ENCODE peak calls at places on chromosomes 12 and 14, in seven cellular contexts. K is fibroblast of mammary gland, Y is MM.1S, V is cardiac muscle cell, M is choroid plexus epithelial cell, L is AG09319, C is A549. E is an unnamed sample.

GRCh38 chr12:30863839-30864238 is 62.7 kb upstream of the TSPAN11 start:
- DNase-seq in K (no peak), Y (no peak), V (no peak), M (peak), L (no peak), C (no peak), E (no peak)

GRCh38 chr14:82366803-82367202 is 833.1 kb upstream of the SEL1L start:
- DNase-seq in K (no peak), Y (peak), V (no peak), M (no peak), L (no peak), C (no peak), E (no peak)

GRCh38 chr14:60276347-60276746 is 27.3 kb downstream of the PPM1A start:
- DNase-seq in K (no peak), Y (no peak), V (peak), M (no peak), L (no peak), C (no peak), E (no peak)

GRCh38 chr12:3222935-3223334 is 145.8 kb downstream of the TSPAN9 start:
- DNase-seq in K (no peak), Y (no peak), V (no peak), M (no peak), L (no peak), C (no peak), E (no peak)

GRCh38 chr12:111405856-111406473 is at the start of gene SH2B3:
- DNase-seq in K (peak), Y (no peak), V (no peak), M (no peak), L (no peak), C (no peak), E (no peak)

GRCh38 chr14:36767603-36768281 is 106.1 kb downstream of the PAX9 start:
- DNase-seq in K (no peak), Y (no peak), V (no peak), M (no peak), L (no peak), C (no peak), E (no peak)

GRCh38 chr14:31858868-31859267 is 218.2 kb upstream of the ARHGAP5 start:
- DNase-seq in K (peak), Y (no peak), V (peak), M (peak), L (no peak), C (peak), E (no peak)

GRCh38 chr12:65533177-65533883 is 254.8 kb downstream of the MSRB3 start:
- DNase-seq in K (peak), Y (no peak), V (peak), M (peak), L (no peak), C (no peak), E (no peak)

GRCh38 chr12:123389560-123390351 is 5.8 kb downstream of the KMT5A start:
- DNase-seq in K (no peak), Y (no peak), V (no peak), M (peak), L (no peak), C (no peak), E (peak)

GRCh38 chr12:106239241-106239950 is 8.4 kb downstream of the CKAP4 start:
- DNase-seq in K (no peak), Y (no peak), V (no peak), M (no peak), L (no peak), C (no peak), E (no peak)

GRCh38 chr12:10590976-10591375 is 22.4 kb downstream of the MAGOHB start:
- DNase-seq in K (peak), Y (no peak), V (no peak), M (peak), L (no peak), C (no peak), E (no peak)

GRCh38 chr14:100307215-100308111 is 1.2 kb upstream of the SLC25A29 start:
- DNase-seq in K (no peak), Y (no peak), V (no peak), M (no peak), L (no peak), C (no peak), E (no peak)

GRCh38 chr12:89528434-89528833 is 2.6 kb upstream of the POC1B start:
- DNase-seq in K (no peak), Y (no peak), V (no peak), M (no peak), L (no peak), C (no peak), E (no peak)

GRCh38 chr12:78118036-78118435 is 287.3 kb downstream of the NAV3 start:
- DNase-seq in K (no peak), Y (no peak), V (no peak), M (peak), L (no peak), C (peak), E (no peak)

GRCh38 chr14:61080591-61081010 is 99.6 kb downstream of the SLC38A6 start:
- DNase-seq in K (peak), Y (no peak), V (no peak), M (peak), L (peak), C (no peak), E (no peak)

GRCh38 chr14:100773331-100774163 is 46.9 kb downstream of the DLK1 start:
- DNase-seq in K (no peak), Y (no peak), V (no peak), M (no peak), L (no peak), C (no peak), E (peak)

GRCh38 chr12:122827258-122827657 is 8.0 kb upstream of the HIP1R start:
- DNase-seq in K (no peak), Y (no peak), V (no peak), M (no peak), L (no peak), C (no peak), E (no peak)

GRCh38 chr14:90553921-90554336 is 157.1 kb downstream of the CALM1 start:
- DNase-seq in K (no peak), Y (no peak), V (no peak), M (no peak), L (no peak), C (no peak), E (no peak)

GRCh38 chr14:53192023-53192422 is 38.9 kb upstream of the DDHD1 start:
- DNase-seq in K (peak), Y (no peak), V (peak), M (no peak), L (no peak), C (no peak), E (no peak)

GRCh38 chr14:22986508-22987054 is 4.2 kb upstream of the AJUBA start:
- DNase-seq in K (peak), Y (peak), V (peak), M (peak), L (no peak), C (peak), E (peak)

GRCh38 chr12:117134059-117134458 is 34.8 kb upstream of the TESC start:
- DNase-seq in K (no peak), Y (peak), V (no peak), M (no peak), L (no peak), C (no peak), E (no peak)

GRCh38 chr14:81303258-81303935 is 82.6 kb upstream of the GTF2A1 start:
- DNase-seq in K (no peak), Y (peak), V (no peak), M (no peak), L (no peak), C (peak), E (no peak)

GRCh38 chr12:67269632-67270578 is 747 bp downstream of the CAND1 start:
- DNase-seq in K (no peak), Y (peak), V (peak), M (peak), L (no peak), C (peak), E (peak)

GRCh38 chr12:24555730-24556129 is 393.2 kb downstream of the BCAT1 start:
- DNase-seq in K (no peak), Y (no peak), V (no peak), M (no peak), L (no peak), C (no peak), E (no peak)

GRCh38 chr14:91919814-91920213 is 27.7 kb downstream of the FBLN5 start:
- DNase-seq in K (peak), Y (no peak), V (peak), M (peak), L (peak), C (no peak), E (no peak)

GRCh38 chr14:31955941-31956579 is 121.0 kb upstream of the ARHGAP5 start:
- DNase-seq in K (no peak), Y (no peak), V (no peak), M (no peak), L (no peak), C (peak), E (no peak)

GRCh38 chr14:69612759-69613145 is 1.4 kb downstream of the SUSD6 start:
- DNase-seq in K (peak), Y (no peak), V (no peak), M (no peak), L (no peak), C (no peak), E (no peak)
- TF ChIP-seq CTCF in K (peak), Y (peak), V (peak), M (peak), L (peak), C (peak), E (no peak)

GRCh38 chr12:70788774-70789173 is 131.8 kb downstream of the PTPRR start:
- DNase-seq in K (no peak), Y (no peak), V (no peak), M (no peak), L (no peak), C (no peak), E (no peak)
- TF ChIP-seq CTCF in K (no peak), Y (no peak), V (no peak), M (no peak), L (no peak), C (no peak), E (no peak)

GRCh38 chr12:56042430-56043203 is 899 bp downstream of the RPS26 start:
- DNase-seq in K (no peak), Y (no peak), V (no peak), M (peak), L (no peak), C (no peak), E (no peak)

GRCh38 chr12:56040151-56040550 is 1.6 kb upstream of the RPS26 start:
- DNase-seq in K (no peak), Y (no peak), V (no peak), M (no peak), L (no peak), C (no peak), E (no peak)

GRCh38 chr12:56038022-56038665 is 3.6 kb upstream of the RPS26 start:
- DNase-seq in K (no peak), Y (no peak), V (no peak), M (no peak), L (no peak), C (no peak), E (no peak)

GRCh38 chr12:56040963-56041578 is 647 bp upstream of the RPS26 start:
- DNase-seq in K (no peak), Y (no peak), V (no peak), M (no peak), L (no peak), C (no peak), E (no peak)

GRCh38 chr12:56041579-56042429 is at the start of gene RPS26:
- DNase-seq in K (peak), Y (peak), V (peak), M (peak), L (peak), C (peak), E (peak)
- TF ChIP-seq CTCF in K (peak), Y (peak), V (peak), M (peak), L (peak), C (peak), E (no peak)

GRCh38 chr12:104855599-104855998 is 102.5 kb downstream of the SLC41A2 start:
- DNase-seq in K (no peak), Y (no peak), V (no peak), M (no peak), L (no peak), C (no peak), E (no peak)

GRCh38 chr12:104863549-104863948 is 94.5 kb downstream of the SLC41A2 start:
- DNase-seq in K (peak), Y (no peak), V (peak), M (no peak), L (peak), C (no peak), E (no peak)

GRCh38 chr12:104858611-104859010 is 99.5 kb downstream of the SLC41A2 start:
- DNase-seq in K (no peak), Y (no peak), V (no peak), M (no peak), L (no peak), C (no peak), E (no peak)

GRCh38 chr12:104856548-104856947 is 101.5 kb downstream of the SLC41A2 start:
- DNase-seq in K (no peak), Y (no peak), V (no peak), M (no peak), L (no peak), C (no peak), E (no peak)

GRCh38 chr12:104859144-104859543 is 98.9 kb downstream of the SLC41A2 start:
- DNase-seq in K (peak), Y (no peak), V (no peak), M (no peak), L (no peak), C (no peak), E (no peak)
- TF ChIP-seq CTCF in K (no peak), Y (no peak), V (no peak), M (no peak), L (no peak), C (no peak), E (no peak)

DNA sequence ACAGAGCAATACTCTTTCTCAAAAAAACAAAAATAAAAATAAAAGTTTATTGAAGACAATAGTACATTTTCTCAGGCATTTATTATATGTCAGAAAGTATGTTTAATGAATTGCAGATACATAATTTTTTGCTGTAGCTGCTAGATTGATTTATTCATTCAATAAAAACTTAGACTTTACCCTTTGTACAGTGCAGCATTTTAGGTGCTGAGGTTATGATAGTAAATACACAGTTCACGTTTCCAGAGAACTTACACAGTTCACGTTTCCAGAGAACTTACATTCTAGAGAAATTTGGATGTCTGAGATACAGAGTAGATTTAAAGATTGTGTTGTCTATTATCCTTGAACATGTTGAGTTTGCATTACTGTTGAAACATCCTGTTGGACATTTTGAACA is 25.3 kb downstream of the TMTC3 start:
- DNase-seq in K (no peak), Y (no peak), V (no peak), M (no peak), L (no peak), C (no peak), E (no peak)
- TF ChIP-seq CTCF in K (no peak), Y (no peak), V (no peak), M (no peak), L (no peak), C (no peak), E (no peak)

GRCh38 chr14:104442107-104442551 is 137.4 kb upstream of the C14orf180 start:
- DNase-seq in K (no peak), Y (no peak), V (no peak), M (no peak), L (no peak), C (no peak), E (no peak)
- TF ChIP-seq CTCF in K (no peak), Y (no peak), V (no peak), M (no peak), L (no peak), C (no peak), E (no peak)

DNA sequence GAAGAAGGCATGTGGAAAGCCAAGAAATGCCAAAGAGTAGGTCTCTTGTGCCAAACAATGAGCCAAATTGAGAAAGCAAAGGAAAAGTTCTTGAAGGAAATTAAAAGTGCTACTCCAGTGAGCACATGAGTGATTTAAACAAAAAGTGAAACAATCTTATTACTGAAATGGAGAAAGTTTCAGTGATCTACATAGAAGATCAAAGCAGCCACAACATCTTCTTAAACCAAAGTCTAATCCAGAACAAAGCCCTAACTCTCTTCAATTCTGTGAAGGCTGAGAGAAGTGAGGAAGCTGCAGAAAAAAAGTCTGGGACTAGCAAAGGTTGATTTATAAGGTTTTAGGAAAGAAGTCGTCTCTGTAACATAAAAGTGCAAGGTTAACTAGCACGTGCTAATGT is 259.6 kb downstream of the FLRT2 start:
- DNase-seq in K (no peak), Y (no peak), V (no peak), M (no peak), L (no peak), C (no peak), E (no peak)
- TF ChIP-seq CTCF in K (no peak), Y (no peak), V (no peak), M (no peak), L (no peak), C (no peak), E (no peak)

DNA sequence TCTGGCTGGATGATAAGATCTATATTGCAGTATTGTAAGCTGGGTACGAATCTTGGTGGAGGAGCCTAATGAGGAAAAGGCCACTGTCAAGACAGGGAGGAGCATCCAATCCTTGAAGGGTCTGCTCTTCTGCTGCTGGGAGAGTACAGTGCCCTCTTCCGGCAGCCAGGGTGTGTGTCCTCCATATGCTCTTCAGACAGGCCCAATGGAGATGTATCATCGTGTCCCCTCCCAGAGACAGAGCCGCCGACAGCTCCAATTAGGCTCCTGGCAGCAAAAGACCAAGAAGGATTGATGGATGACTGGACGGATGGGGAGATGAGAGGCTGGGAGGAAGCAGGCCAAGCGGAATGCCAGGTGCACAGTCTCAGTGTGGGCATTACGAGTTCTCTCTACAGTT is 51.6 kb upstream of the PIWIL1 start:
- DNase-seq in K (no peak), Y (no peak), V (no peak), M (no peak), L (no peak), C (no peak), E (no peak)
- TF ChIP-seq CTCF in K (no peak), Y (no peak), V (no peak), M (no peak), L (no peak), C (no peak), E (no peak)

GRCh38 chr12:39378346-39378745 is 64.6 kb downstream of the KIF21A start:
- DNase-seq in K (no peak), Y (no peak), V (peak), M (no peak), L (no peak), C (no peak), E (no peak)

GRCh38 chr12:39372204-39372925 is 70.6 kb downstream of the KIF21A start:
- DNase-seq in K (no peak), Y (no peak), V (no peak), M (no peak), L (no peak), C (no peak), E (no peak)

GRCh38 chr12:39372929-39373328 is 70.0 kb downstream of the KIF21A start:
- DNase-seq in K (no peak), Y (peak), V (peak), M (no peak), L (no peak), C (no peak), E (peak)

GRCh38 chr12:39380090-39380489 is 62.8 kb downstream of the KIF21A start:
- DNase-seq in K (no peak), Y (no peak), V (no peak), M (no peak), L (no peak), C (no peak), E (no peak)

GRCh38 chr12:39375206-39375808 is 67.6 kb downstream of the KIF21A start:
- DNase-seq in K (no peak), Y (no peak), V (no peak), M (no peak), L (no peak), C (no peak), E (no peak)
- TF ChIP-seq CTCF in K (no peak), Y (no peak), V (no peak), M (no peak), L (no peak), C (no peak), E (no peak)

E was measured in natural killer cell.